ENCODE peak calls at places on chromosome 19, in ten cellular contexts. One of them, this sample, is unnamed.

GRCh38 chr19:11693505-11694499 is 44.9 kb downstream of the ZNF823 start:
- DNase-seq in AML-193: peak; percentile 50
- DNase-seq in NCI-H748 treated with DMSO at 0.1 percent for 48 hours: peak; percentile 66
- DNase-seq in AG08396: peak; percentile 54
- DNase-seq in T-helper 1 cell: no peak
- DNase-seq in ELR: peak; percentile 92
- DNase-seq in activated naive CD4-positive, alpha-beta T cell: no peak
- DNase-seq in thoracic aorta: no peak
- DNase-seq in AG20443: peak; percentile 56
- DNase-seq in amniotic stem cell: peak; percentile 69
- DNase-seq in this sample: no peak

GRCh38 chr19:54485846-54486245 is 12.8 kb upstream of the CDC42EP5 start:
- DNase-seq in NCI-H748 treated with DMSO at 0.1 percent for 48 hours: no peak
- DNase-seq in activated naive CD4-positive, alpha-beta T cell: no peak
- DNase-seq in amniotic stem cell: no peak
- DNase-seq in ELR: no peak
- DNase-seq in thoracic aorta: no peak
- DNase-seq in AG20443: no peak
- DNase-seq in T-helper 1 cell: no peak
- DNase-seq in AG08396: no peak
- DNase-seq in AML-193: peak; percentile 50
- DNase-seq in this sample: no peak

GRCh38 chr19:572140-572890 is at the start of gene BSG:
- DNase-seq in T-helper 1 cell: peak; percentile 97
- DNase-seq in thoracic aorta: peak; percentile 90
- DNase-seq in AML-193: peak; percentile 94
- DNase-seq in NCI-H748 treated with DMSO at 0.1 percent for 48 hours: peak; percentile 86
- DNase-seq in AG20443: peak; percentile 100
- DNase-seq in amniotic stem cell: peak; percentile 95
- DNase-seq in ELR: peak; percentile 99
- DNase-seq in activated naive CD4-positive, alpha-beta T cell: peak; percentile 90
- DNase-seq in AG08396: peak; percentile 100
- DNase-seq in this sample: peak; percentile 96

GRCh38 chr19:49844138-49844740 is 6.7 kb upstream of the PTOV1 start:
- DNase-seq in AML-193: no peak
- DNase-seq in AG08396: no peak
- DNase-seq in AG20443: no peak
- DNase-seq in T-helper 1 cell: no peak
- DNase-seq in NCI-H748 treated with DMSO at 0.1 percent for 48 hours: no peak
- DNase-seq in amniotic stem cell: no peak
- DNase-seq in activated naive CD4-positive, alpha-beta T cell: no peak
- DNase-seq in thoracic aorta: no peak
- DNase-seq in ELR: no peak
- DNase-seq in this sample: peak; percentile 85

GRCh38 chr19:16895467-16896097 is 6.8 kb downstream of the F2RL3 start:
- DNase-seq in ELR: no peak
- DNase-seq in NCI-H748 treated with DMSO at 0.1 percent for 48 hours: no peak
- DNase-seq in T-helper 1 cell: no peak
- DNase-seq in AML-193: no peak
- DNase-seq in activated naive CD4-positive, alpha-beta T cell: no peak
- DNase-seq in amniotic stem cell: no peak
- DNase-seq in AG08396: no peak
- DNase-seq in thoracic aorta: no peak
- DNase-seq in AG20443: no peak
- DNase-seq in this sample: no peak

GRCh38 chr19:51786651-51787494 is 8.1 kb upstream of the FPR3 start:
- DNase-seq in NCI-H748 treated with DMSO at 0.1 percent for 48 hours: no peak
- DNase-seq in activated naive CD4-positive, alpha-beta T cell: no peak
- DNase-seq in amniotic stem cell: no peak
- DNase-seq in T-helper 1 cell: no peak
- DNase-seq in thoracic aorta: no peak
- DNase-seq in AML-193: no peak
- DNase-seq in ELR: no peak
- DNase-seq in AG20443: no peak
- DNase-seq in AG08396: no peak
- DNase-seq in this sample: no peak

GRCh38 chr19:19540707-19541515 is 2.8 kb downstream of the CILP2 start:
- DNase-seq in AG08396: peak; percentile 86
- DNase-seq in NCI-H748 treated with DMSO at 0.1 percent for 48 hours: no peak
- DNase-seq in AG20443: peak; percentile 81
- DNase-seq in thoracic aorta: no peak
- DNase-seq in T-helper 1 cell: peak; percentile 58
- DNase-seq in amniotic stem cell: no peak
- DNase-seq in activated naive CD4-positive, alpha-beta T cell: peak; percentile 43
- DNase-seq in AML-193: no peak
- DNase-seq in ELR: peak; percentile 60
- DNase-seq in this sample: no peak

GRCh38 chr19:30799854-30800755 is 427.9 kb downstream of the ZNF536 start:
- DNase-seq in ELR: no peak
- DNase-seq in NCI-H748 treated with DMSO at 0.1 percent for 48 hours: peak; percentile 12
- DNase-seq in AG20443: peak; percentile 85
- DNase-seq in AG08396: peak; percentile 65
- DNase-seq in amniotic stem cell: no peak
- DNase-seq in T-helper 1 cell: no peak
- DNase-seq in AML-193: no peak
- DNase-seq in activated naive CD4-positive, alpha-beta T cell: no peak
- DNase-seq in thoracic aorta: no peak
- DNase-seq in this sample: no peak

GRCh38 chr19:28468701-28469459 is 744.1 kb downstream of the UQCRFS1 start:
- DNase-seq in AML-193: no peak
- DNase-seq in AG08396: peak; percentile 12
- DNase-seq in NCI-H748 treated with DMSO at 0.1 percent for 48 hours: no peak
- DNase-seq in ELR: peak; percentile 42
- DNase-seq in activated naive CD4-positive, alpha-beta T cell: no peak
- DNase-seq in AG20443: peak; percentile 80
- DNase-seq in T-helper 1 cell: no peak
- DNase-seq in amniotic stem cell: no peak
- DNase-seq in thoracic aorta: no peak
- DNase-seq in this sample: peak; percentile 41

GRCh38 chr19:17510220-17510993 is 1.0 kb upstream of the PGLS start:
- DNase-seq in ELR: peak; percentile 29
- DNase-seq in activated naive CD4-positive, alpha-beta T cell: no peak
- DNase-seq in NCI-H748 treated with DMSO at 0.1 percent for 48 hours: no peak
- DNase-seq in amniotic stem cell: no peak
- DNase-seq in AML-193: peak; percentile 8
- DNase-seq in thoracic aorta: no peak
- DNase-seq in T-helper 1 cell: no peak
- DNase-seq in AG08396: no peak
- DNase-seq in AG20443: no peak
- DNase-seq in this sample: no peak

GRCh38 chr19:46975918-46976782 is 43.5 kb upstream of the NPAS1 start:
- DNase-seq in AG08396: peak; percentile 90
- DNase-seq in activated naive CD4-positive, alpha-beta T cell: no peak
- DNase-seq in T-helper 1 cell: no peak
- DNase-seq in NCI-H748 treated with DMSO at 0.1 percent for 48 hours: no peak
- DNase-seq in amniotic stem cell: peak; percentile 70
- DNase-seq in AG20443: peak; percentile 91
- DNase-seq in ELR: peak; percentile 82
- DNase-seq in thoracic aorta: peak; percentile 91
- DNase-seq in AML-193: no peak
- DNase-seq in this sample: no peak

GRCh38 chr19:18225702-18226468 is at the start of gene PDE4C:
- DNase-seq in thoracic aorta: no peak
- DNase-seq in AML-193: no peak
- DNase-seq in T-helper 1 cell: no peak
- DNase-seq in ELR: peak; percentile 37
- DNase-seq in activated naive CD4-positive, alpha-beta T cell: no peak
- DNase-seq in AG20443: no peak
- DNase-seq in NCI-H748 treated with DMSO at 0.1 percent for 48 hours: no peak
- DNase-seq in amniotic stem cell: no peak
- DNase-seq in AG08396: no peak
- DNase-seq in this sample: no peak

GRCh38 chr19:42794751-42795150 is 29.3 kb upstream of the PSG8 start:
- DNase-seq in thoracic aorta: no peak
- DNase-seq in AG08396: no peak
- DNase-seq in AG20443: peak; percentile 3
- DNase-seq in T-helper 1 cell: no peak
- DNase-seq in activated naive CD4-positive, alpha-beta T cell: no peak
- DNase-seq in amniotic stem cell: no peak
- DNase-seq in ELR: peak; percentile 77
- DNase-seq in AML-193: no peak
- DNase-seq in NCI-H748 treated with DMSO at 0.1 percent for 48 hours: no peak
- DNase-seq in this sample: no peak

GRCh38 chr19:37953576-37954303 is 46.7 kb downstream of the SIPA1L3 start:
- DNase-seq in NCI-H748 treated with DMSO at 0.1 percent for 48 hours: no peak
- DNase-seq in AML-193: no peak
- DNase-seq in T-helper 1 cell: no peak
- DNase-seq in AG20443: peak; percentile 44
- DNase-seq in ELR: no peak
- DNase-seq in amniotic stem cell: no peak
- DNase-seq in AG08396: no peak
- DNase-seq in thoracic aorta: no peak
- DNase-seq in activated naive CD4-positive, alpha-beta T cell: no peak
- DNase-seq in this sample: no peak

GRCh38 chr19:41298327-41298964 is 11.5 kb upstream of the CCDC97 start:
- DNase-seq in NCI-H748 treated with DMSO at 0.1 percent for 48 hours: no peak
- DNase-seq in activated naive CD4-positive, alpha-beta T cell: no peak
- DNase-seq in AG08396: peak; percentile 91
- DNase-seq in T-helper 1 cell: no peak
- DNase-seq in ELR: peak; percentile 33
- DNase-seq in AG20443: peak; percentile 93
- DNase-seq in AML-193: no peak
- DNase-seq in amniotic stem cell: peak; percentile 35
- DNase-seq in thoracic aorta: no peak
- DNase-seq in this sample: peak; percentile 35

GRCh38 chr19:35729021-35729420 is 11.2 kb downstream of the KMT2B start:
- DNase-seq in amniotic stem cell: no peak
- DNase-seq in AML-193: no peak
- DNase-seq in ELR: no peak
- DNase-seq in thoracic aorta: no peak
- DNase-seq in AG08396: no peak
- DNase-seq in NCI-H748 treated with DMSO at 0.1 percent for 48 hours: no peak
- DNase-seq in T-helper 1 cell: no peak
- DNase-seq in AG20443: no peak
- DNase-seq in activated naive CD4-positive, alpha-beta T cell: no peak
- DNase-seq in this sample: no peak

GRCh38 chr19:6279620-6279930 is 200 bp downstream of the MLLT1 start:
- DNase-seq in amniotic stem cell: no peak
- DNase-seq in AML-193: no peak
- DNase-seq in NCI-H748 treated with DMSO at 0.1 percent for 48 hours: no peak
- DNase-seq in ELR: no peak
- DNase-seq in AG08396: no peak
- DNase-seq in activated naive CD4-positive, alpha-beta T cell: no peak
- DNase-seq in thoracic aorta: no peak
- DNase-seq in T-helper 1 cell: no peak
- DNase-seq in AG20443: no peak
- DNase-seq in this sample: no peak

GRCh38 chr19:16589917-16590316 is 17.7 kb upstream of the SLC35E1 start:
- DNase-seq in T-helper 1 cell: no peak
- DNase-seq in ELR: no peak
- DNase-seq in AG08396: no peak
- DNase-seq in activated naive CD4-positive, alpha-beta T cell: no peak
- DNase-seq in amniotic stem cell: no peak
- DNase-seq in thoracic aorta: no peak
- DNase-seq in AML-193: no peak
- DNase-seq in NCI-H748 treated with DMSO at 0.1 percent for 48 hours: no peak
- DNase-seq in AG20443: no peak
- DNase-seq in this sample: peak; percentile 20

GRCh38 chr19:15869873-15870272 is 28.0 kb downstream of the CYP4F2 start:
- DNase-seq in AML-193: no peak
- DNase-seq in amniotic stem cell: no peak
- DNase-seq in NCI-H748 treated with DMSO at 0.1 percent for 48 hours: no peak
- DNase-seq in AG20443: no peak
- DNase-seq in thoracic aorta: no peak
- DNase-seq in AG08396: no peak
- DNase-seq in ELR: no peak
- DNase-seq in activated naive CD4-positive, alpha-beta T cell: no peak
- DNase-seq in T-helper 1 cell: no peak
- DNase-seq in this sample: peak; percentile 34

GRCh38 chr19:50362030-50362412 is 3.4 kb downstream of the NAPSA start:
- DNase-seq in NCI-H748 treated with DMSO at 0.1 percent for 48 hours: no peak
- DNase-seq in T-helper 1 cell: no peak
- DNase-seq in ELR: no peak
- DNase-seq in AG08396: no peak
- DNase-seq in amniotic stem cell: no peak
- DNase-seq in activated naive CD4-positive, alpha-beta T cell: no peak
- DNase-seq in thoracic aorta: no peak
- DNase-seq in AML-193: no peak
- DNase-seq in AG20443: no peak
- DNase-seq in this sample: no peak

GRCh38 chr19:56383826-56384605 is 9.3 kb downstream of the ZNF582 start:
- DNase-seq in amniotic stem cell: no peak
- DNase-seq in AG20443: no peak
- DNase-seq in ELR: peak; percentile 82
- DNase-seq in AML-193: no peak
- DNase-seq in activated naive CD4-positive, alpha-beta T cell: no peak
- DNase-seq in T-helper 1 cell: no peak
- DNase-seq in NCI-H748 treated with DMSO at 0.1 percent for 48 hours: no peak
- DNase-seq in AG08396: no peak
- DNase-seq in thoracic aorta: no peak
- DNase-seq in this sample: no peak

GRCh38 chr19:18385675-18386542 is at the start of gene GDF15:
- DNase-seq in AML-193: no peak
- DNase-seq in NCI-H748 treated with DMSO at 0.1 percent for 48 hours: no peak
- DNase-seq in ELR: peak; percentile 46
- DNase-seq in amniotic stem cell: no peak
- DNase-seq in AG20443: peak; percentile 90
- DNase-seq in thoracic aorta: no peak
- DNase-seq in T-helper 1 cell: no peak
- DNase-seq in AG08396: peak; percentile 85
- DNase-seq in activated naive CD4-positive, alpha-beta T cell: no peak
- DNase-seq in this sample: no peak

GRCh38 chr19:18053571-18054219 is 33.0 kb downstream of the IL12RB1 start:
- DNase-seq in ELR: peak; percentile 53
- DNase-seq in activated naive CD4-positive, alpha-beta T cell: no peak
- DNase-seq in AG20443: peak; percentile 27
- DNase-seq in T-helper 1 cell: no peak
- DNase-seq in thoracic aorta: no peak
- DNase-seq in AML-193: no peak
- DNase-seq in NCI-H748 treated with DMSO at 0.1 percent for 48 hours: no peak
- DNase-seq in AG08396: peak; percentile 29
- DNase-seq in amniotic stem cell: no peak
- DNase-seq in this sample: no peak

GRCh38 chr19:18496167-18496979 is 25.5 kb downstream of the ELL start:
- DNase-seq in amniotic stem cell: no peak
- DNase-seq in NCI-H748 treated with DMSO at 0.1 percent for 48 hours: no peak
- DNase-seq in AG20443: peak; percentile 65
- DNase-seq in activated naive CD4-positive, alpha-beta T cell: no peak
- DNase-seq in T-helper 1 cell: peak; percentile 60
- DNase-seq in AML-193: peak; percentile 86
- DNase-seq in ELR: peak; percentile 88
- DNase-seq in AG08396: peak; percentile 50
- DNase-seq in thoracic aorta: no peak
- DNase-seq in this sample: peak; percentile 88

GRCh38 chr19:46610413-46610775 is 9.3 kb downstream of the CALM3 start:
- DNase-seq in T-helper 1 cell: no peak
- DNase-seq in AML-193: no peak
- DNase-seq in NCI-H748 treated with DMSO at 0.1 percent for 48 hours: no peak
- DNase-seq in thoracic aorta: no peak
- DNase-seq in amniotic stem cell: no peak
- DNase-seq in activated naive CD4-positive, alpha-beta T cell: no peak
- DNase-seq in AG20443: peak; percentile 3
- DNase-seq in ELR: no peak
- DNase-seq in AG08396: no peak
- DNase-seq in this sample: no peak

GRCh38 chr19:10166046-10166445 is 28.7 kb downstream of the DNMT1 start:
- DNase-seq in T-helper 1 cell: no peak
- DNase-seq in AML-193: no peak
- DNase-seq in activated naive CD4-positive, alpha-beta T cell: no peak
- DNase-seq in NCI-H748 treated with DMSO at 0.1 percent for 48 hours: no peak
- DNase-seq in AG08396: no peak
- DNase-seq in thoracic aorta: no peak
- DNase-seq in amniotic stem cell: no peak
- DNase-seq in AG20443: no peak
- DNase-seq in ELR: no peak
- DNase-seq in this sample: no peak

GRCh38 chr19:39032164-39032918 is at the start of gene FBXO27:
- DNase-seq in activated naive CD4-positive, alpha-beta T cell: no peak
- DNase-seq in AML-193: no peak
- DNase-seq in amniotic stem cell: no peak
- DNase-seq in T-helper 1 cell: no peak
- DNase-seq in ELR: peak; percentile 8
- DNase-seq in AG20443: peak; percentile 50
- DNase-seq in thoracic aorta: no peak
- DNase-seq in AG08396: no peak
- DNase-seq in NCI-H748 treated with DMSO at 0.1 percent for 48 hours: peak; percentile 64
- DNase-seq in this sample: no peak

GRCh38 chr19:41218615-41219507 is at the start of gene AXL:
- DNase-seq in ELR: peak; percentile 81
- DNase-seq in T-helper 1 cell: no peak
- DNase-seq in activated naive CD4-positive, alpha-beta T cell: no peak
- DNase-seq in AG20443: peak; percentile 87
- DNase-seq in NCI-H748 treated with DMSO at 0.1 percent for 48 hours: no peak
- DNase-seq in AG08396: peak; percentile 85
- DNase-seq in thoracic aorta: peak; percentile 75
- DNase-seq in amniotic stem cell: peak; percentile 72
- DNase-seq in AML-193: no peak
- DNase-seq in this sample: no peak